ENCODE peak calls at places on chromosome 4, in four cellular contexts. M is activated CD4-positive, alpha-beta T cell treated with anti-CD3 and anti-CD28 coated beads for 1 hour; W is body of pancreas; D is AG20443. H is an unnamed sample.

GRCh38 chr4:160129439-160129838 is 1026.6 kb downstream of the RAPGEF2 start:
- DNase-seq in M (no peak), W (no peak), D (no peak), H (no peak)

GRCh38 chr4:122583906-122584305 is 37.0 kb downstream of the IL21 start:
- DNase-seq in M (no peak), W (no peak), D (peak), H (no peak)

GRCh38 chr4:4871267-4872147 is 12.0 kb downstream of the MSX1 start:
- DNase-seq in M (no peak), W (no peak), D (peak), H (no peak)

GRCh38 chr4:72591547-72591946 is 22.5 kb upstream of the ADAMTS3 start:
- DNase-seq in M (no peak), W (no peak), D (peak), H (no peak)

GRCh38 chr4:94458682-94459081 is 6.9 kb downstream of the PDLIM5 start:
- DNase-seq in M (no peak), W (no peak), D (no peak), H (no peak)

GRCh38 chr4:91243132-91243531 is 1060.6 kb upstream of the GRID2 start:
- DNase-seq in M (no peak), W (peak), D (no peak), H (no peak)

GRCh38 chr4:76260571-76260970 is 9.1 kb downstream of the FAM47E start:
- DNase-seq in M (no peak), W (no peak), D (no peak), H (no peak)

GRCh38 chr4:169791064-169791463 is 33.3 kb upstream of the HPF1 start:
- DNase-seq in M (no peak), W (no peak), D (no peak), H (no peak)

GRCh38 chr4:70816894-70817293 is 22.8 kb downstream of the GRSF1 start:
- DNase-seq in M (no peak), W (no peak), D (no peak), H (no peak)

GRCh38 chr4:188934320-188934975 is 795.2 kb downstream of the TRIML1 start:
- DNase-seq in M (no peak), W (no peak), D (no peak), H (no peak)

GRCh38 chr4:170274616-170275015 is 184.9 kb upstream of the AADAT start:
- DNase-seq in M (no peak), W (no peak), D (no peak), H (no peak)

GRCh38 chr4:158161561-158162354 is 11.1 kb downstream of the GASK1B start:
- DNase-seq in M (no peak), W (peak), D (peak), H (no peak)

GRCh38 chr4:100113732-100114131 is 76.5 kb downstream of the DDIT4L start:
- DNase-seq in M (no peak), W (no peak), D (no peak), H (no peak)

GRCh38 chr4:109803924-109804571 is 2.2 kb upstream of the CFI start:
- DNase-seq in M (no peak), W (peak), D (peak), H (peak)

GRCh38 chr4:163701915-163702314 is 207.4 kb downstream of the TMA16 start:
- DNase-seq in M (no peak), W (no peak), D (no peak), H (peak)

GRCh38 chr4:2320746-2321145 is 58.8 kb upstream of the MXD4 start:
- DNase-seq in M (no peak), W (no peak), D (no peak), H (no peak)

GRCh38 chr4:152415980-152416379 is 119.9 kb downstream of the FBXW7 start:
- DNase-seq in M (no peak), W (no peak), D (peak), H (no peak)

GRCh38 chr4:70902577-70903281 is 560 bp downstream of the MOB1B start:
- DNase-seq in M (peak), W (no peak), D (peak), H (peak)

GRCh38 chr4:133186845-133187244 is 37.8 kb downstream of the PCDH10 start:
- DNase-seq in M (no peak), W (no peak), D (no peak), H (no peak)

GRCh38 chr4:40976343-40976742 is 226.6 kb downstream of the NSUN7 start:
- DNase-seq in M (no peak), W (peak), D (peak), H (peak)

GRCh38 chr4:94469221-94469784 is 17.6 kb downstream of the PDLIM5 start:
- DNase-seq in M (no peak), W (peak), D (no peak), H (no peak)

GRCh38 chr4:122718265-122718664 is 14.2 kb upstream of the BBS12 start:
- DNase-seq in M (no peak), W (no peak), D (no peak), H (no peak)

GRCh38 chr4:25180524-25181131 is 20.4 kb upstream of the SEPSECS start:
- DNase-seq in M (no peak), W (peak), D (peak), H (peak)

GRCh38 chr4:3671571-3672464 is 94.4 kb upstream of the ADRA2C start:
- DNase-seq in M (no peak), W (no peak), D (no peak), H (no peak)

GRCh38 chr4:30714408-30715031 is 5.6 kb upstream of the PCDH7 start:
- DNase-seq in M (no peak), W (peak), D (peak), H (peak)

GRCh38 chr4:48472794-48473193 is 10.3 kb upstream of the SLC10A4 start:
- DNase-seq in M (no peak), W (no peak), D (no peak), H (no peak)

GRCh38 chr4:121555315-121556107 is 141.3 kb downstream of the ANXA5 start:
- DNase-seq in M (no peak), W (no peak), D (no peak), H (peak)

GRCh38 chr4:157265281-157265680 is 44.8 kb downstream of the GRIA2 start:
- DNase-seq in M (no peak), W (peak), D (no peak), H (no peak)

GRCh38 chr4:21470531-21470930 is 478.0 kb downstream of the KCNIP4 start:
- DNase-seq in M (no peak), W (no peak), D (peak), H (no peak)

GRCh38 chr4:119678761-119679160 is 50.2 kb upstream of the PDE5A start:
- DNase-seq in M (no peak), W (no peak), D (no peak), H (no peak)

GRCh38 chr4:164081371-164081770 is 586.9 kb downstream of the TMA16 start:
- DNase-seq in M (no peak), W (no peak), D (no peak), H (no peak)

GRCh38 chr4:37685211-37685725 is 908 bp downstream of the RELL1 start:
- DNase-seq in M (no peak), W (peak), D (peak), H (peak)

GRCh38 chr4:156019238-156019637 is 65.6 kb upstream of the CTSO start:
- DNase-seq in M (no peak), W (no peak), D (no peak), H (no peak)

GRCh38 chr4:1678244-1678643 is 5.9 kb downstream of the FAM53A start:
- DNase-seq in M (no peak), W (no peak), D (no peak), H (no peak)

GRCh38 chr4:97498875-97499274 is 644.4 kb downstream of the STPG2 start:
- DNase-seq in M (no peak), W (no peak), D (no peak), H (no peak)

H was measured in NAMALWA.